ENCODE peak calls at places on chromosomes 1 and 21, in six cellular contexts. X is ovary, O is DND-41, I is adrenal gland, P is right lobe of liver, V is transverse colon. T is an unnamed sample.

GRCh38 chr1:83673287-83673686 is 325.6 kb downstream of the TTLL7 start:
- DNase-seq in X (no peak), O (no peak), I (no peak), P (no peak), V (no peak), T (no peak)

GRCh38 chr21:33789697-33790096 is 125.9 kb downstream of the ATP5PO start:
- DNase-seq in X (no peak), O (no peak), I (no peak), P (no peak), V (no peak), T (no peak)

GRCh38 chr1:162159515-162159914 is 90.0 kb downstream of the NOS1AP start:
- DNase-seq in X (no peak), O (no peak), I (no peak), P (no peak), V (peak; percentile 70), T (no peak)

GRCh38 chr1:212629450-212630158 is 21.0 kb downstream of the ATF3 start:
- DNase-seq in X (no peak), O (no peak), I (no peak), P (no peak), V (no peak), T (no peak)

GRCh38 chr1:189616893-189617292 is 860.8 kb downstream of the BRINP3 start:
- DNase-seq in X (no peak), O (no peak), I (no peak), P (no peak), V (no peak), T (no peak)

GRCh38 chr1:53944469-53945182 is 873 bp downstream of the IFT25 start:
- DNase-seq in X (peak; percentile 33), O (peak; percentile 33), I (no peak), P (no peak), V (no peak), T (no peak)

GRCh38 chr1:6513296-6513928 is 21.9 kb upstream of the PLEKHG5 start:
- DNase-seq in X (no peak), O (no peak), I (no peak), P (no peak), V (no peak), T (no peak)

GRCh38 chr1:52927219-52928082 is at the start of gene SCP2:
- DNase-seq in X (peak; percentile 87), O (peak; percentile 74), I (peak; percentile 88), P (peak; percentile 93), V (peak; percentile 89), T (no peak)

GRCh38 chr1:7278827-7279752 is 492.0 kb upstream of the VAMP3 start:
- DNase-seq in X (no peak), O (no peak), I (peak; percentile 30), P (no peak), V (no peak), T (no peak)

GRCh38 chr21:36260802-36261201 is 59.2 kb upstream of the MORC3 start:
- DNase-seq in X (no peak), O (no peak), I (no peak), P (no peak), V (no peak), T (no peak)

GRCh38 chr1:153626929-153627796 is at the start of gene S100A13:
- DNase-seq in X (peak; percentile 88), O (no peak), I (peak; percentile 90), P (peak; percentile 75), V (peak; percentile 71), T (no peak)

GRCh38 chr1:112544753-112545152 is 36.0 kb downstream of the WNT2B start:
- DNase-seq in X (no peak), O (no peak), I (no peak), P (no peak), V (no peak), T (no peak)

GRCh38 chr1:84434081-84434755 is 35.9 kb downstream of the DNASE2B start:
- DNase-seq in X (no peak), O (no peak), I (no peak), P (no peak), V (no peak), T (no peak)

GRCh38 chr1:7159116-7159781 is 374.0 kb downstream of the CAMTA1 start:
- DNase-seq in X (no peak), O (no peak), I (no peak), P (no peak), V (no peak), T (no peak)

GRCh38 chr1:184296466-184297243 is 90.2 kb upstream of the C1orf21 start:
- DNase-seq in X (peak; percentile 92), O (peak; percentile 22), I (peak; percentile 98), P (peak; percentile 61), V (peak; percentile 73), T (no peak)

GRCh38 chr1:189500777-189501176 is 976.9 kb downstream of the BRINP3 start:
- DNase-seq in X (no peak), O (no peak), I (no peak), P (no peak), V (no peak), T (no peak)

GRCh38 chr1:152179566-152179965 is 20.5 kb upstream of the RPTN start:
- DNase-seq in X (no peak), O (no peak), I (no peak), P (no peak), V (no peak), T (no peak)

DNA sequence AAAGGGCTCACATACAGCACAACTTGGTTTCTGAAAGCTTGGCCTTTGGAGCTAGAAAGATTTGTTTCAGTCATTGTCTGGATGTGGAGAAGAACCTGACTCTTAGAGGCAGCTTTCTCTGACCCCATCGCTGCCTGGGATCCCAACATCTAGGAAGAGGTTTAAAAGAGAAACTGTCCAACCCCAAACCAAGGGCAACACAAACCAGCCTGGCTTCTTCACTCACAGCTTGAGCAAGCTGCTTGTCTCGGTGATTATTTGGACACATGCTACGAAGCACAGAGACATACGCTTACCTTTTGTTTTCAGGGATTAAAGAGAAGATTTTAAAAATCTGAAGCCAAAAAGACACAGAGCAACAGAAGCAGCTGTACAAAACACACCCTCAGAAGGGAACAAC is 109.8 kb downstream of the ETS2 start:
- DNase-seq in X (no peak), O (no peak), I (no peak), P (no peak), V (peak; percentile 9), T (no peak)
- H3K27ac ChIP-seq in X (peak overlapping the region; percentile 81), O (no peak overlapping the region), I (no peak overlapping the region), P (peak overlapping the region; percentile 93), V (peak overlapping the region; percentile 92), T (peak overlapping the region; percentile 95)

DNA sequence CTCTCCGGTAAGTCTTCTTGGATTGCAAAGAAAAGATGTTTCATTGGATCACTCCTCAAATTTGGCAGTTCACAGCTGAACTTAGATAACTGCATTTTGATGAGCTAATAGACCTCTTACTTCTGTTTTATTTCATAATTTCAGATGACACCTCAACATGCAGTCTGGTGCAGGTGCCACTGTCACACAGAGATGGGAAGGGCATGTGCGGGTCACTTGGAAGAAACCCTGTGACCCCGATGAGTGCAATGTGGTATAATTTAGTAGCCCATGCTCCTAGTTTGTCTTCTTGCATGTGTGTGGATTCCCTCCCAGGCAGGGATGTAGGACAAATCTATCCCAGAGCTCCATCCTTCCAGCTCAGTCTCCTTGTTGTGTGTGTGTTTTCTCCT is 481 bp upstream of the SLAMF1 start:
- DNase-seq in X (no peak), O (no peak), I (no peak), P (no peak), V (no peak), T (no peak)
- H3K4me3 ChIP-seq in X (no peak overlapping the region), O (peak overlapping the region; percentile 54), I (no peak overlapping the region), P (no peak overlapping the region), V (no peak overlapping the region), T (peak overlapping the region; percentile 13)

GRCh38 chr1:163170975-163171676 is 31.6 kb downstream of the RGS5 start:
- DNase-seq in X (no peak), O (no peak), I (no peak), P (no peak), V (no peak), T (no peak)
- TF ChIP-seq CTCF in X (no peak), O (peak; percentile 34), I (peak; percentile 34), P (peak; percentile 7), V (no peak), T (no peak)

GRCh38 chr1:8533907-8534306 is 216.0 kb downstream of the SLC45A1 start:
- DNase-seq in X (no peak), O (no peak), I (no peak), P (no peak), V (no peak), T (no peak)
- H3K27ac ChIP-seq in X (no peak overlapping the region), O (no peak overlapping the region), I (no peak overlapping the region), P (no peak overlapping the region), V (no peak overlapping the region), T (no peak overlapping the region)

GRCh38 chr1:30090421-30090820 is 633.0 kb downstream of the MATN1 start:
- DNase-seq in X (no peak), O (no peak), I (no peak), P (no peak), V (no peak), T (no peak)

GRCh38 chr1:30092051-30092858 is 631.1 kb downstream of the MATN1 start:
- DNase-seq in X (no peak), O (no peak), I (no peak), P (no peak), V (no peak), T (no peak)

GRCh38 chr1:30099587-30099986 is 623.8 kb downstream of the MATN1 start:
- DNase-seq in X (no peak), O (no peak), I (no peak), P (no peak), V (no peak), T (no peak)

GRCh38 chr1:30095451-30096025 is 627.8 kb downstream of the MATN1 start:
- DNase-seq in X (no peak), O (no peak), I (no peak), P (no peak), V (no peak), T (no peak)

DNA sequence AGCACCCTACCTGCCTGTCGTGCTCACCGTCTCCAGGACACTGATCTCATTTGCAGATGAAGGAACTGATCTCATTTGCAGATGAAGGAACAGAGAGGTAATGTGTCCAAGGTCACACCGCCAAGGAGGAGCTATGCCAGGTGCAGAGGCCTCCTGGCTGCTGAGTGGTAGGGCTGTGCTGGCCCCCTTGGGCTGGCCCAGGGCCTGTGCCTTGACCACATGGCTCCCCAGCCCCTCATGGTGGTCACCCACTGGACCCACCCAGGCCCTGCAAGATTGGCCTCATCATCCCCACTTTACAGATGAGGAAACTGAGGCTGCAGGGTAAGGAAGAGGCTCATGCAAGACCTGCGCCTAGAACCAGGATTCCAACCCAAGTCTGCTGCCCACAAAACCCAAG is 628.3 kb downstream of the MATN1 start:
- DNase-seq in X (no peak), O (no peak), I (no peak), P (no peak), V (no peak), T (no peak)
- H3K4me3 ChIP-seq in X (no peak overlapping the region), O (no peak overlapping the region), I (no peak overlapping the region), P (no peak overlapping the region), V (no peak overlapping the region), T (no peak overlapping the region)